ENCODE peak calls at places on chromosomes 2 and 18, in four cellular contexts. One of them, this sample, is unnamed. For H3K9me3, the result is how much of the 10 kb centered on the place peaks cover.

GRCh38 chr2:160388464-160389263 is 104.9 kb downstream of the RBMS1 start:
- DNase-seq in K562: no peak
- DNase-seq in GM12878: no peak
- DNase-seq in IMR-90: no peak
- DNase-seq in this sample: no peak

GRCh38 chr2:207831569-207832248 is 62.0 kb upstream of the FZD5 start:
- DNase-seq in K562: no peak
- DNase-seq in IMR-90: no peak
- DNase-seq in GM12878: no peak
- DNase-seq in this sample: no peak

GRCh38 chr18:62447652-62448051 is 75.2 kb upstream of the ZCCHC2 start:
- DNase-seq in GM12878: no peak
- DNase-seq in K562: no peak
- DNase-seq in IMR-90: no peak
- DNase-seq in this sample: no peak

GRCh38 chr2:181948227-181948626 is 37.4 kb upstream of the PPP1R1C start:
- DNase-seq in IMR-90: no peak
- DNase-seq in K562: no peak
- DNase-seq in GM12878: no peak
- DNase-seq in this sample: no peak

GRCh38 chr2:101124684-101125366 is 26.4 kb downstream of the TBC1D8 start:
- DNase-seq in IMR-90: peak
- DNase-seq in K562: no peak
- DNase-seq in GM12878: no peak
- DNase-seq in this sample: peak

GRCh38 chr2:138602166-138602460 is 100.5 kb downstream of the SPOPL start:
- DNase-seq in K562: no peak
- DNase-seq in GM12878: no peak
- DNase-seq in IMR-90: no peak
- DNase-seq in this sample: no peak

GRCh38 chr2:37614061-37614802 is 57.2 kb downstream of the CDC42EP3 start:
- DNase-seq in K562: no peak
- DNase-seq in IMR-90: peak
- DNase-seq in GM12878: no peak
- DNase-seq in this sample: peak

GRCh38 chr2:203394519-203395227 is 66.5 kb downstream of the ABI2 start:
- DNase-seq in K562: peak
- DNase-seq in IMR-90: no peak
- DNase-seq in GM12878: no peak
- DNase-seq in this sample: no peak

GRCh38 chr2:175889557-175890355 is 112.3 kb downstream of the LNPK start:
- DNase-seq in GM12878: no peak
- DNase-seq in IMR-90: no peak
- DNase-seq in K562: no peak
- DNase-seq in this sample: no peak

GRCh38 chr2:241234962-241235361 is 46.5 kb downstream of the ANO7 start:
- DNase-seq in GM12878: no peak
- DNase-seq in K562: no peak
- DNase-seq in IMR-90: no peak
- DNase-seq in this sample: no peak

GRCh38 chr2:78061301-78061700 is 539.1 kb upstream of the LRRTM4 start:
- DNase-seq in K562: no peak
- DNase-seq in IMR-90: no peak
- DNase-seq in GM12878: no peak
- DNase-seq in this sample: no peak

GRCh38 chr18:59897321-59897954 is 2.4 kb upstream of the PMAIP1 start:
- DNase-seq in K562: no peak
- DNase-seq in IMR-90: no peak
- DNase-seq in GM12878: no peak
- DNase-seq in this sample: no peak

GRCh38 chr2:142827170-142827569 is 50.3 kb upstream of the KYNU start:
- DNase-seq in IMR-90: no peak
- DNase-seq in GM12878: no peak
- DNase-seq in K562: no peak
- DNase-seq in this sample: no peak

GRCh38 chr2:99821572-99822369 is 320.6 kb downstream of the AFF3 start:
- DNase-seq in IMR-90: peak
- DNase-seq in K562: no peak
- DNase-seq in GM12878: no peak
- DNase-seq in this sample: peak

GRCh38 chr2:5121677-5122076 is 570.5 kb upstream of the SOX11 start:
- DNase-seq in IMR-90: no peak
- DNase-seq in K562: no peak
- DNase-seq in GM12878: no peak
- DNase-seq in this sample: no peak

GRCh38 chr2:128363991-128364390 is 45.3 kb upstream of the HS6ST1 start:
- DNase-seq in IMR-90: no peak
- DNase-seq in K562: no peak
- DNase-seq in GM12878: no peak
- DNase-seq in this sample: peak

GRCh38 chr2:219219113-219219696 is 447 bp upstream of the ABCB6 start:
- DNase-seq in GM12878: no peak
- DNase-seq in K562: no peak
- DNase-seq in IMR-90: no peak
- DNase-seq in this sample: no peak

GRCh38 chr18:67509711-67510110 is 6.8 kb downstream of the DSEL start:
- DNase-seq in IMR-90: peak
- DNase-seq in GM12878: no peak
- DNase-seq in K562: no peak
- DNase-seq in this sample: no peak

GRCh38 chr2:62297642-62298010 is 101.7 kb downstream of the B3GNT2 start:
- DNase-seq in K562: peak
- DNase-seq in IMR-90: no peak
- DNase-seq in GM12878: no peak
- DNase-seq in this sample: no peak

GRCh38 chr18:53018791-53019190 is 678.8 kb downstream of the DCC start:
- DNase-seq in K562: no peak
- DNase-seq in IMR-90: no peak
- DNase-seq in GM12878: no peak
- DNase-seq in this sample: no peak

GRCh38 chr18:27656905-27657304 is 471.8 kb upstream of the CHST9 start:
- DNase-seq in K562: no peak
- DNase-seq in GM12878: no peak
- DNase-seq in IMR-90: no peak
- DNase-seq in this sample: no peak

GRCh38 chr2:168152902-168153301 is 94.5 kb downstream of the STK39 start:
- DNase-seq in IMR-90: peak
- DNase-seq in GM12878: no peak
- DNase-seq in K562: no peak
- DNase-seq in this sample: no peak

GRCh38 chr2:85763132-85763531 is 9.3 kb downstream of the ATOH8 start:
- DNase-seq in K562: no peak
- DNase-seq in GM12878: no peak
- DNase-seq in IMR-90: no peak
- DNase-seq in this sample: no peak

GRCh38 chr2:73105511-73105971 is 7.2 kb downstream of the RAB11FIP5 start:
- DNase-seq in IMR-90: no peak
- DNase-seq in GM12878: no peak
- DNase-seq in K562: no peak
- DNase-seq in this sample: no peak

GRCh38 chr2:100906131-100906530 is 86.2 kb downstream of the NPAS2 start:
- DNase-seq in GM12878: no peak
- DNase-seq in K562: no peak
- DNase-seq in IMR-90: no peak
- DNase-seq in this sample: peak

GRCh38 chr2:11746807-11747459 is 501 bp downstream of the LPIN1 start:
- DNase-seq in GM12878: no peak
- DNase-seq in K562: peak
- DNase-seq in IMR-90: peak
- DNase-seq in this sample: peak

GRCh38 chr2:71483246-71483645 is 29.9 kb downstream of the DYSF start:
- DNase-seq in IMR-90: no peak
- DNase-seq in GM12878: no peak
- DNase-seq in K562: no peak
- DNase-seq in this sample: no peak

GRCh38 chr18:61669320-61669719 is 223.5 kb downstream of the RNF152 start:
- DNase-seq in K562: no peak
- DNase-seq in IMR-90: peak
- DNase-seq in GM12878: no peak
- DNase-seq in this sample: no peak

GRCh38 chr2:46780411-46780800 is 135.2 kb downstream of the MCFD2 start:
- DNase-seq in K562: no peak
- DNase-seq in GM12878: no peak
- DNase-seq in IMR-90: no peak
- DNase-seq in this sample: peak

GRCh38 chr2:45497355-45497754 is 113.7 kb downstream of the SRBD1 start:
- DNase-seq in IMR-90: peak
- DNase-seq in GM12878: peak
- DNase-seq in K562: no peak
- DNase-seq in this sample: no peak

GRCh38 chr2:157329524-157329923 is 3.9 kb upstream of the ERMN start:
- DNase-seq in GM12878: no peak
- DNase-seq in K562: no peak
- DNase-seq in IMR-90: no peak
- DNase-seq in this sample: no peak

GRCh38 chr2:168583064-168583709 is 127.1 kb downstream of the CERS6 start:
- DNase-seq in K562: no peak
- DNase-seq in GM12878: no peak
- DNase-seq in IMR-90: peak
- DNase-seq in this sample: no peak

GRCh38 chr2:108940156-108940555 is 48.9 kb downstream of the EDAR start:
- DNase-seq in GM12878: no peak
- DNase-seq in K562: no peak
- DNase-seq in IMR-90: no peak
- DNase-seq in this sample: no peak

GRCh38 chr2:119758881-119759450 is 756 bp upstream of the PTPN4 start:
- DNase-seq in IMR-90: no peak
- DNase-seq in K562: no peak
- DNase-seq in GM12878: no peak
- DNase-seq in this sample: no peak

GRCh38 chr2:119760237-119760807 is 600 bp downstream of the PTPN4 start:
- DNase-seq in GM12878: no peak
- DNase-seq in K562: no peak
- DNase-seq in IMR-90: no peak
- DNase-seq in this sample: no peak

GRCh38 chr2:119756837-119757236 is 2.9 kb upstream of the PTPN4 start:
- DNase-seq in IMR-90: peak
- DNase-seq in K562: peak
- DNase-seq in GM12878: no peak
- DNase-seq in this sample: peak

GRCh38 chr2:119760876-119761275 is 1.2 kb downstream of the PTPN4 start:
- DNase-seq in K562: no peak
- DNase-seq in IMR-90: peak
- DNase-seq in GM12878: no peak
- DNase-seq in this sample: peak

DNA sequence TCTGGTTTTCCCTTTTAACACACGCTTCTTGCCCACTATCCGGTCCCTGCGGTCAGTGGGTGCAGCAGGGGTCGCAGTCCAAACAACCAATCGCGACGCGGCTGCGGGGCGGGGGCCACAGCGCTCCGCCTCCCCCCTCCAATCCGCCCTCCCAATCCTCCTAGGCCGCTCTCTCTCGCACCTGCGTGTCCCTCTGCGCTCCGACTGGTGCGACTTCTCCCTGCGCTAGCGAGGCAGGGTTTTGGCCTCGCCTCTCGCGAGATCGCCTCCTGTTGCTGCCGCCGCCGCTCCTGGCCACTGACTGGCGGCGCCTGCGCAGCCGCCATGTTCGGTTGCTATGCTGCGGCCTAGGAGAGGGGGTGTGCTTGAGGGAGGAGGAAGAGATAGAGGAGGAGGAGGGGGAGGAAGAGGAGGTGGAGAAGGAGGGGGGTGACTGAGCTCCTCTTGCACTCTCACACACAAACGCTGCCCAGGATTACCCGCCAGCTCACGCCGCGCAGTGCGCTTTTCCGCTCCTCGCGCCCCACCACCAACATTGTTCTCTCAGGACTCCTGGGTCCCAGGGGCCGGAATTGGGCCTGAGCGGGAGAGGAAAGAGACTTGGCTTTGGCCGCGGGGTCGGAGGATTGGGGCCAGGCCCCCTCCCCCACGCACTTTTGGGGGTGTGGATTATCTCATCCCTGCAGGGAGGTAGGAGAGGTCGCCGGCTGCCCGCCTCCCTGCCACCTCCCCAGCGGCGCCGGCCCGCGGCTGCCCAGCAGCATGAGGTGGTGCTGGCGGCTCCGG is at the start of gene PTPN4:
- DNase-seq in IMR-90: peak
- DNase-seq in K562: peak
- DNase-seq in GM12878: peak
- DNase-seq in this sample: peak
- TF ChIP-seq POLR2A in IMR-90: peak
- TF ChIP-seq POLR2A in K562: peak
- TF ChIP-seq POLR2A in GM12878: peak
- TF ChIP-seq POLR2A in this sample: peak

GRCh38 chr2:89833780-89834117 is 1142.3 kb downstream of the RPIA start:
- DNase-seq in IMR-90: peak
- DNase-seq in GM12878: no peak
- DNase-seq in K562: no peak
- DNase-seq in this sample: peak
- H3K9me3 ChIP-seq in IMR-90: under half
- H3K9me3 ChIP-seq in GM12878: under half
- H3K9me3 ChIP-seq in K562: under half
- H3K9me3 ChIP-seq in this sample: under half

DNA sequence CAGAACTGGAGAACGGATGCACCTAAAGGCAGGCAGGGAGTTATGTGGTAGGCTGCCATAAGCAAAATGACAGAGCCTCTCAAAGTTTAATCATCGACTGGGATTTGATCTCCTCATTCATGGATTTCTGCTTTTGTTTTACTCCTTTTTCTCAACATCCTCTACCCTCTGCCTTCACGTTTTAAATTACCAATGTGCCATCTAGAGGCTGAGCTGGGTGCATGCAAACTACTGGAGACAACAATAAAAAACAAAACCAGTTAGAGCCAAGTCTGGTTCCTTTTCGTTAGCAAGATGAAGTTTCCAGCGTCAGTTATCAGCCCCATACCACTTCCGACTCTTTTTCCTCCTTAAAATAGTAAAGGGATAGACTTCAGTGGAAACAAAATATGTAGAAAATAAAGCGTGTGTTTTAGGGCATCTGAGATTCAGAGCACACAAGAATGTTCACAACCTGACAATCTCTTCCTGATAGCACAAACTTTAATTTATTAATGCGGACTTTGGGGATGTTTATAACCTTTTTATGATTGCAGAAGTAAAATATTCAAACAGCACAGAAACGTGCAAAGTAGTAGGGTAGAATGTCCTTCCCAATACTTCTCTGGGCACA is 117.0 kb downstream of the LAMA1 start:
- DNase-seq in K562: peak
- DNase-seq in IMR-90: peak
- DNase-seq in GM12878: no peak
- DNase-seq in this sample: peak
- TF ChIP-seq FOS in K562: no peak
- TF ChIP-seq FOS in IMR-90: no peak
- TF ChIP-seq FOS in GM12878: no peak
- TF ChIP-seq FOS in this sample: no peak

DNA sequence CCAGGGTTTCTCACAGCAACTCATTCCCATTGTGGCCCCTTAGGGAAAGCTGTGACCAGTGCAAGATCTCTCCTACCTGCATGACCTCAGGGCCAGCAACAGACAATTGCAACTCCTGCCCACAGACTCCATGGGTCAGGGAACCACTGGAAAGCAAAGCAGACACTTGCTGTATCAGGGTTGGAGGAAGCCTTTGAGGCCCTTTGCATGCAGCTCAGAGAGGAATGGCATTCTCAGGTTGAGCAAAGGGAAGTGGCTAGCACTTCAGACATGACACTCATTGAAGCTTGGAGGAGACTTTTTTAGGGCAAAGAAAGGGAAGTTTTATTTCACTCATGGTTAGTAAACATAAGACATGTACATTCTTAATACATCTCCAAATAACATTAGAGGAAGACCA is 22.1 kb downstream of the IL1F10 start:
- DNase-seq in IMR-90: no peak
- DNase-seq in GM12878: no peak
- DNase-seq in K562: no peak
- DNase-seq in this sample: no peak
- TF ChIP-seq POLR2A in IMR-90: no peak
- TF ChIP-seq POLR2A in GM12878: no peak
- TF ChIP-seq POLR2A in K562: no peak
- TF ChIP-seq POLR2A in this sample: no peak